ENCODE peak calls at places on chromosomes 4 and X, in four cellular contexts. One of them, this sample, is unnamed.

GRCh38 chr4:48939785-48940184 is 33.2 kb upstream of the OCIAD2 start:
- DNase-seq in adrenal gland: peak; percentile 72
- DNase-seq in A549: peak; percentile 8
- DNase-seq in transverse colon: no peak
- DNase-seq in this sample: no peak

GRCh38 chr4:31005037-31005436 is 284.9 kb downstream of the PCDH7 start:
- DNase-seq in A549: no peak
- DNase-seq in adrenal gland: no peak
- DNase-seq in transverse colon: no peak
- DNase-seq in this sample: no peak

GRCh38 chr4:59825104-59825503 is 1375.0 kb upstream of the ADGRL3 start:
- DNase-seq in A549: no peak
- DNase-seq in transverse colon: no peak
- DNase-seq in adrenal gland: no peak
- DNase-seq in this sample: no peak

GRCh38 chr4:100936676-100937390 is 410.5 kb downstream of the PPP3CA start:
- DNase-seq in transverse colon: no peak
- DNase-seq in A549: no peak
- DNase-seq in adrenal gland: no peak
- DNase-seq in this sample: no peak

GRCh38 chrX:47514553-47515235 is 31.7 kb upstream of the ZNF41 start:
- DNase-seq in adrenal gland: no peak
- DNase-seq in transverse colon: no peak
- DNase-seq in A549: no peak
- DNase-seq in this sample: no peak

GRCh38 chr4:160319868-160320260 is 1217.0 kb downstream of the RAPGEF2 start:
- DNase-seq in adrenal gland: no peak
- DNase-seq in A549: no peak
- DNase-seq in transverse colon: no peak
- DNase-seq in this sample: no peak

GRCh38 chr4:103137446-103137827 is 37.8 kb upstream of the BDH2 start:
- DNase-seq in adrenal gland: no peak
- DNase-seq in A549: no peak
- DNase-seq in transverse colon: no peak
- DNase-seq in this sample: no peak

GRCh38 chrX:153662266-153662665 is 11.3 kb downstream of the PNCK start:
- DNase-seq in A549: no peak
- DNase-seq in transverse colon: peak; percentile 64
- DNase-seq in adrenal gland: peak; percentile 33
- DNase-seq in this sample: peak; percentile 84

GRCh38 chrX:119685225-119686066 is 7.5 kb downstream of the SEPTIN6 start:
- DNase-seq in A549: no peak
- DNase-seq in transverse colon: no peak
- DNase-seq in adrenal gland: peak; percentile 81
- DNase-seq in this sample: peak; percentile 79
- TF ChIP-seq POLR2A in A549: no peak
- TF ChIP-seq POLR2A in transverse colon: no peak
- TF ChIP-seq POLR2A in adrenal gland: no peak
- TF ChIP-seq POLR2A in this sample: no peak

GRCh38 chr4:189304755-189305154 is 635.9 kb upstream of the FRG1 start:
- DNase-seq in adrenal gland: no peak
- DNase-seq in transverse colon: no peak
- DNase-seq in A549: no peak
- DNase-seq in this sample: no peak
- H3K27ac ChIP-seq in adrenal gland: no peak overlapping the region
- H3K27ac ChIP-seq in transverse colon: no peak overlapping the region
- H3K27ac ChIP-seq in A549: no peak overlapping the region
- H3K27ac ChIP-seq in this sample: no peak overlapping the region

GRCh38 chrX:120308959-120309872 is 2.0 kb downstream of the TMEM255A start:
- DNase-seq in adrenal gland: peak; percentile 63
- DNase-seq in A549: peak; percentile 36
- DNase-seq in transverse colon: peak; percentile 61
- DNase-seq in this sample: peak; percentile 84
- TF ChIP-seq POLR2A in adrenal gland: no peak
- TF ChIP-seq POLR2A in A549: no peak
- TF ChIP-seq POLR2A in transverse colon: no peak
- TF ChIP-seq POLR2A in this sample: no peak

GRCh38 chrX:67546496-67547423 is 2.9 kb downstream of the AR start:
- DNase-seq in adrenal gland: no peak
- DNase-seq in transverse colon: no peak
- DNase-seq in A549: no peak
- DNase-seq in this sample: no peak

GRCh38 chrX:67544281-67544680 is 460 bp downstream of the AR start:
- DNase-seq in transverse colon: no peak
- DNase-seq in A549: no peak
- DNase-seq in adrenal gland: peak; percentile 13
- DNase-seq in this sample: peak; percentile 15

GRCh38 chrX:67545772-67546495 is 2.1 kb downstream of the AR start:
- DNase-seq in transverse colon: no peak
- DNase-seq in A549: no peak
- DNase-seq in adrenal gland: peak; percentile 21
- DNase-seq in this sample: no peak

GRCh38 chrX:67544871-67545771 is 1.3 kb downstream of the AR start:
- DNase-seq in A549: no peak
- DNase-seq in adrenal gland: peak; percentile 36
- DNase-seq in transverse colon: no peak
- DNase-seq in this sample: no peak

DNA sequence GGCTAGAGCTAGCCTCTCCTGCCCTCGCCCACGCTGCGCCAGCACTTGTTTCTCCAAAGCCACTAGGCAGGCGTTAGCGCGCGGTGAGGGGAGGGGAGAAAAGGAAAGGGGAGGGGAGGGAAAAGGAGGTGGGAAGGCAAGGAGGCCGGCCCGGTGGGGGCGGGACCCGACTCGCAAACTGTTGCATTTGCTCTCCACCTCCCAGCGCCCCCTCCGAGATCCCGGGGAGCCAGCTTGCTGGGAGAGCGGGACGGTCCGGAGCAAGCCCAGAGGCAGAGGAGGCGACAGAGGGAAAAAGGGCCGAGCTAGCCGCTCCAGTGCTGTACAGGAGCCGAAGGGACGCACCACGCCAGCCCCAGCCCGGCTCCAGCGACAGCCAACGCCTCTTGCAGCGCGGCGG is at the start of gene AR:
- DNase-seq in adrenal gland: peak; percentile 64
- DNase-seq in A549: peak; percentile 15
- DNase-seq in transverse colon: peak; percentile 26
- DNase-seq in this sample: peak; percentile 37
- H3K27ac ChIP-seq in adrenal gland: peak within 1 kb of the TSS; percentile 11
- H3K27ac ChIP-seq in A549: peak within 1 kb of the TSS; percentile 86
- H3K27ac ChIP-seq in transverse colon: no peak within 1 kb of the TSS
- H3K27ac ChIP-seq in this sample: no peak within 1 kb of the TSS

GRCh38 chrX:22136711-22137110 is 104.6 kb downstream of the PHEX start:
- DNase-seq in transverse colon: no peak
- DNase-seq in adrenal gland: no peak
- DNase-seq in A549: no peak
- DNase-seq in this sample: no peak
- TF ChIP-seq POLR2A in transverse colon: no peak
- TF ChIP-seq POLR2A in adrenal gland: no peak
- TF ChIP-seq POLR2A in A549: no peak
- TF ChIP-seq POLR2A in this sample: no peak